ENCODE peak calls at places on chromosome 9, in nine cellular contexts. One of them, this sample, is unnamed.

GRCh38 chr9:133460405-133461175 is 812 bp downstream of the CACFD1 start:
- DNase-seq in NCI-H510A: peak
- DNase-seq in endothelial cell: peak
- DNase-seq in A673: no peak
- DNase-seq in NCI-H460: no peak
- DNase-seq in stimulated activated CD4-positive, alpha-beta T cell treated with anti-CD3 and anti-CD28 coated beads, Interleukin-1b, Interleukin-23, amount 100 ng/mL, for 24 hours: no peak
- DNase-seq in IMR-90: no peak
- DNase-seq in renal cortical epithelial cell: peak
- DNase-seq in AG10803: peak
- DNase-seq in this sample: no peak

GRCh38 chr9:98775831-98776441 is 20.4 kb downstream of the ANKS6 start:
- DNase-seq in NCI-H510A: no peak
- DNase-seq in endothelial cell: peak
- DNase-seq in A673: peak
- DNase-seq in NCI-H460: peak
- DNase-seq in stimulated activated CD4-positive, alpha-beta T cell treated with anti-CD3 and anti-CD28 coated beads, Interleukin-1b, Interleukin-23, amount 100 ng/mL, for 24 hours: no peak
- DNase-seq in IMR-90: peak
- DNase-seq in renal cortical epithelial cell: peak
- DNase-seq in AG10803: peak
- DNase-seq in this sample: no peak

GRCh38 chr9:113516840-113517577 is 53.5 kb downstream of the RGS3 start:
- DNase-seq in NCI-H510A: no peak
- DNase-seq in endothelial cell: no peak
- DNase-seq in A673: no peak
- DNase-seq in NCI-H460: no peak
- DNase-seq in stimulated activated CD4-positive, alpha-beta T cell treated with anti-CD3 and anti-CD28 coated beads, Interleukin-1b, Interleukin-23, amount 100 ng/mL, for 24 hours: peak
- DNase-seq in IMR-90: peak
- DNase-seq in renal cortical epithelial cell: peak
- DNase-seq in AG10803: no peak
- DNase-seq in this sample: no peak

GRCh38 chr9:86637515-86637914 is 283.3 kb upstream of the TUT7 start:
- DNase-seq in NCI-H510A: no peak
- DNase-seq in endothelial cell: peak
- DNase-seq in A673: peak
- DNase-seq in NCI-H460: no peak
- DNase-seq in stimulated activated CD4-positive, alpha-beta T cell treated with anti-CD3 and anti-CD28 coated beads, Interleukin-1b, Interleukin-23, amount 100 ng/mL, for 24 hours: no peak
- DNase-seq in IMR-90: peak
- DNase-seq in renal cortical epithelial cell: no peak
- DNase-seq in AG10803: peak
- DNase-seq in this sample: peak

GRCh38 chr9:119951591-119951990 is 582.4 kb upstream of the BRINP1 start:
- DNase-seq in NCI-H510A: no peak
- DNase-seq in endothelial cell: no peak
- DNase-seq in A673: no peak
- DNase-seq in NCI-H460: no peak
- DNase-seq in stimulated activated CD4-positive, alpha-beta T cell treated with anti-CD3 and anti-CD28 coated beads, Interleukin-1b, Interleukin-23, amount 100 ng/mL, for 24 hours: no peak
- DNase-seq in IMR-90: no peak
- DNase-seq in renal cortical epithelial cell: no peak
- DNase-seq in AG10803: peak
- DNase-seq in this sample: no peak

GRCh38 chr9:115757461-115757860 is 396.1 kb upstream of the PAPPA start:
- DNase-seq in NCI-H510A: no peak
- DNase-seq in endothelial cell: no peak
- DNase-seq in A673: peak
- DNase-seq in NCI-H460: no peak
- DNase-seq in stimulated activated CD4-positive, alpha-beta T cell treated with anti-CD3 and anti-CD28 coated beads, Interleukin-1b, Interleukin-23, amount 100 ng/mL, for 24 hours: no peak
- DNase-seq in IMR-90: no peak
- DNase-seq in renal cortical epithelial cell: peak
- DNase-seq in AG10803: peak
- DNase-seq in this sample: no peak

GRCh38 chr9:37978983-37979382 is 75.1 kb upstream of the SLC25A51 start:
- DNase-seq in NCI-H510A: no peak
- DNase-seq in endothelial cell: no peak
- DNase-seq in A673: no peak
- DNase-seq in NCI-H460: no peak
- DNase-seq in stimulated activated CD4-positive, alpha-beta T cell treated with anti-CD3 and anti-CD28 coated beads, Interleukin-1b, Interleukin-23, amount 100 ng/mL, for 24 hours: no peak
- DNase-seq in IMR-90: no peak
- DNase-seq in renal cortical epithelial cell: no peak
- DNase-seq in AG10803: no peak
- DNase-seq in this sample: no peak

GRCh38 chr9:125747765-125748510 is 765 bp downstream of the PBX3 start:
- DNase-seq in NCI-H510A: no peak
- DNase-seq in endothelial cell: peak
- DNase-seq in A673: no peak
- DNase-seq in NCI-H460: no peak
- DNase-seq in stimulated activated CD4-positive, alpha-beta T cell treated with anti-CD3 and anti-CD28 coated beads, Interleukin-1b, Interleukin-23, amount 100 ng/mL, for 24 hours: no peak
- DNase-seq in IMR-90: no peak
- DNase-seq in renal cortical epithelial cell: no peak
- DNase-seq in AG10803: peak
- DNase-seq in this sample: peak

GRCh38 chr9:124486778-124487490 is 20.3 kb downstream of the NR5A1 start:
- DNase-seq in NCI-H510A: no peak
- DNase-seq in endothelial cell: no peak
- DNase-seq in A673: no peak
- DNase-seq in NCI-H460: no peak
- DNase-seq in stimulated activated CD4-positive, alpha-beta T cell treated with anti-CD3 and anti-CD28 coated beads, Interleukin-1b, Interleukin-23, amount 100 ng/mL, for 24 hours: no peak
- DNase-seq in IMR-90: no peak
- DNase-seq in renal cortical epithelial cell: no peak
- DNase-seq in AG10803: no peak
- DNase-seq in this sample: no peak

GRCh38 chr9:79610019-79610760 is 38.4 kb downstream of the TLE4 start:
- DNase-seq in NCI-H510A: no peak
- DNase-seq in endothelial cell: no peak
- DNase-seq in A673: no peak
- DNase-seq in NCI-H460: no peak
- DNase-seq in stimulated activated CD4-positive, alpha-beta T cell treated with anti-CD3 and anti-CD28 coated beads, Interleukin-1b, Interleukin-23, amount 100 ng/mL, for 24 hours: no peak
- DNase-seq in IMR-90: peak
- DNase-seq in renal cortical epithelial cell: peak
- DNase-seq in AG10803: peak
- DNase-seq in this sample: no peak

GRCh38 chr9:126317513-126317912 is 9.1 kb upstream of the MVB12B start:
- DNase-seq in NCI-H510A: no peak
- DNase-seq in endothelial cell: no peak
- DNase-seq in A673: no peak
- DNase-seq in NCI-H460: no peak
- DNase-seq in stimulated activated CD4-positive, alpha-beta T cell treated with anti-CD3 and anti-CD28 coated beads, Interleukin-1b, Interleukin-23, amount 100 ng/mL, for 24 hours: no peak
- DNase-seq in IMR-90: peak
- DNase-seq in renal cortical epithelial cell: peak
- DNase-seq in AG10803: peak
- DNase-seq in this sample: no peak

GRCh38 chr9:105007143-105007542 is 79.2 kb upstream of the ABCA1 start:
- DNase-seq in NCI-H510A: no peak
- DNase-seq in endothelial cell: no peak
- DNase-seq in A673: no peak
- DNase-seq in NCI-H460: no peak
- DNase-seq in stimulated activated CD4-positive, alpha-beta T cell treated with anti-CD3 and anti-CD28 coated beads, Interleukin-1b, Interleukin-23, amount 100 ng/mL, for 24 hours: no peak
- DNase-seq in IMR-90: peak
- DNase-seq in renal cortical epithelial cell: peak
- DNase-seq in AG10803: peak
- DNase-seq in this sample: no peak

GRCh38 chr9:131678499-131679111 is 61.3 kb downstream of the RAPGEF1 start:
- DNase-seq in NCI-H510A: peak
- DNase-seq in endothelial cell: no peak
- DNase-seq in A673: peak
- DNase-seq in NCI-H460: peak
- DNase-seq in stimulated activated CD4-positive, alpha-beta T cell treated with anti-CD3 and anti-CD28 coated beads, Interleukin-1b, Interleukin-23, amount 100 ng/mL, for 24 hours: peak
- DNase-seq in IMR-90: peak
- DNase-seq in renal cortical epithelial cell: peak
- DNase-seq in AG10803: peak
- DNase-seq in this sample: peak